ENCODE peak calls at places on chromosomes 1 and 21, in eight cellular contexts. J is OCI-LY7; A is stimulated activated CD4-positive, alpha-beta T cell treated with anti-CD3 and anti-CD28 coated beads, Interleukin-1b, Interleukin-23, amount 100 ng/mL, for 1 hour; G is GM23338; Q is CD4-positive, alpha-beta memory T cell; V is adrenal gland; F is left lung; X is C1 segment of cervical spinal cord. R is an unnamed sample.

GRCh38 chr1:226798427-226799411 is 59.6 kb upstream of the ITPKB start:
- DNase-seq in J (peak), A (no peak), G (no peak), Q (peak), V (no peak), F (no peak), X (no peak), R (peak)

GRCh38 chr1:244841274-244841927 is 5.9 kb downstream of the COX20 start:
- DNase-seq in J (no peak), A (no peak), G (no peak), Q (no peak), V (no peak), F (no peak), X (no peak), R (no peak)

GRCh38 chr1:938088-938683 is 14.5 kb downstream of the SAMD11 start:
- DNase-seq in J (no peak), A (no peak), G (no peak), Q (no peak), V (peak), F (no peak), X (peak), R (peak)

GRCh38 chr1:83102630-83103071 is 896.3 kb downstream of the TTLL7 start:
- DNase-seq in J (no peak), A (no peak), G (peak), Q (no peak), V (no peak), F (no peak), X (no peak), R (no peak)

GRCh38 chr1:218171302-218171893 is 113.7 kb upstream of the RRP15 start:
- DNase-seq in J (peak), A (no peak), G (peak), Q (no peak), V (no peak), F (no peak), X (no peak), R (no peak)

GRCh38 chr1:230385173-230385480 is 41.0 kb downstream of the PGBD5 start:
- DNase-seq in J (no peak), A (no peak), G (no peak), Q (no peak), V (no peak), F (no peak), X (no peak), R (no peak)

GRCh38 chr1:16175610-16176553 is 20.0 kb upstream of the EPHA2 start:
- DNase-seq in J (no peak), A (no peak), G (no peak), Q (no peak), V (peak), F (peak), X (peak), R (peak)

GRCh38 chr21:44904141-44904923 is 16.4 kb downstream of the ITGB2 start:
- DNase-seq in J (no peak), A (no peak), G (no peak), Q (no peak), V (no peak), F (peak), X (no peak), R (no peak)

GRCh38 chr21:15763359-15763758 is 33.6 kb downstream of the USP25 start:
- DNase-seq in J (no peak), A (no peak), G (no peak), Q (no peak), V (no peak), F (no peak), X (no peak), R (no peak)

GRCh38 chr1:217088521-217089221 is 365.4 kb upstream of the ESRRG start:
- DNase-seq in J (no peak), A (no peak), G (peak), Q (no peak), V (no peak), F (no peak), X (no peak), R (no peak)

R was measured in transverse colon.